ENCODE peak calls at places on chromosomes 12 and 14, in six cellular contexts. G is tibial artery, R is GM06990, F is testis, S is breast epithelium, O is left lung. Q is an unnamed sample.

GRCh38 chr14:104433401-104434213 is 146.0 kb upstream of the C14orf180 start:
- DNase-seq in O (peak; percentile 68), S (peak; percentile 45), G (no peak), F (no peak), R (no peak), Q (peak; percentile 32)

GRCh38 chr12:121533391-121534090 is 47.3 kb downstream of the KDM2B start:
- DNase-seq in O (peak; percentile 35), F (peak; percentile 59), R (no peak), S (no peak), G (no peak), Q (no peak)

GRCh38 chr12:25004447-25004846 is 55.5 kb upstream of the BCAT1 start:
- DNase-seq in F (no peak), G (no peak), O (no peak), R (no peak), S (no peak), Q (no peak)

GRCh38 chr12:846376-846775 is 94.0 kb downstream of the WNK1 start:
- DNase-seq in R (no peak), G (no peak), O (no peak), F (no peak), S (no peak), Q (no peak)

GRCh38 chr12:3293446-3294161 is 197.4 kb upstream of the PRMT8 start:
- DNase-seq in G (no peak), F (peak; percentile 46), R (no peak), O (no peak), S (no peak), Q (no peak)

GRCh38 chr14:65403231-65403630 is 9.3 kb upstream of the FUT8 start:
- DNase-seq in F (no peak), O (no peak), G (no peak), R (no peak), S (no peak), Q (no peak)

GRCh38 chr12:45654002-45654401 is 75.5 kb upstream of the ARID2 start:
- DNase-seq in R (no peak), S (no peak), F (no peak), O (no peak), G (no peak), Q (no peak)

GRCh38 chr14:73242274-73242960 is 5.1 kb downstream of the PAPLN start:
- DNase-seq in O (no peak), R (no peak), G (no peak), S (no peak), F (no peak), Q (no peak)

GRCh38 chr12:102961488-102961801 is 4.0 kb downstream of the ASCL1 start:
- DNase-seq in S (no peak), R (no peak), F (no peak), O (no peak), G (no peak), Q (no peak)

GRCh38 chr14:23141706-23142467 is 22.8 kb upstream of the CEBPE start:
- DNase-seq in G (peak; percentile 77), F (peak; percentile 72), S (peak; percentile 91), R (no peak), O (no peak), Q (no peak)

GRCh38 chr14:31802838-31803237 is 241.6 kb downstream of the NUBPL start:
- DNase-seq in G (no peak), S (no peak), R (no peak), O (no peak), F (no peak), Q (no peak)

GRCh38 chr14:58460772-58461171 is 33.3 kb downstream of the KIAA0586 start:
- DNase-seq in S (no peak), R (no peak), G (no peak), F (no peak), O (no peak), Q (no peak)

GRCh38 chr12:66002812-66003211 is 127.7 kb downstream of the LLPH start:
- DNase-seq in S (no peak), F (no peak), O (no peak), R (no peak), G (no peak), Q (no peak)

GRCh38 chr12:41018010-41018409 is 170.1 kb upstream of the PDZRN4 start:
- DNase-seq in R (no peak), G (no peak), S (no peak), O (no peak), F (no peak), Q (no peak)

GRCh38 chr12:25784669-25785068 is 173.8 kb upstream of the RASSF8 start:
- DNase-seq in S (no peak), F (no peak), R (no peak), O (no peak), G (no peak), Q (no peak)

GRCh38 chr12:42469355-42470006 is 120.1 kb downstream of the PRICKLE1 start:
- DNase-seq in G (no peak), S (no peak), O (no peak), F (no peak), R (peak; percentile 81), Q (no peak)

GRCh38 chr12:128802756-128803155 is 21.0 kb downstream of the SLC15A4 start:
- DNase-seq in S (peak; percentile 15), O (no peak), F (no peak), R (no peak), G (no peak), Q (no peak)

GRCh38 chr12:128803788-128804187 is 20.0 kb downstream of the SLC15A4 start:
- DNase-seq in O (no peak), F (no peak), S (no peak), G (no peak), R (no peak), Q (no peak)

GRCh38 chr12:128806573-128806972 is 17.2 kb downstream of the SLC15A4 start:
- DNase-seq in O (no peak), G (no peak), R (no peak), S (no peak), F (no peak), Q (no peak)

GRCh38 chr12:128807161-128807724 is 16.5 kb downstream of the SLC15A4 start:
- DNase-seq in R (no peak), O (no peak), F (peak; percentile 56), S (peak; percentile 25), G (peak; percentile 39), Q (no peak)

GRCh38 chr12:128804762-128805161 is 19.0 kb downstream of the SLC15A4 start:
- DNase-seq in R (no peak), F (no peak), G (no peak), O (no peak), S (no peak), Q (no peak)
- H3K36me3 ChIP-seq in R (peaks cover 29% of the 10 kb centered on the region), F (no peaks in the 10 kb centered on the region), G (peaks cover 72% of the 10 kb centered on the region), O (peaks cover 83% of the 10 kb centered on the region), S (no peaks in the 10 kb centered on the region), Q (peaks cover 85% of the 10 kb centered on the region)

DNA sequence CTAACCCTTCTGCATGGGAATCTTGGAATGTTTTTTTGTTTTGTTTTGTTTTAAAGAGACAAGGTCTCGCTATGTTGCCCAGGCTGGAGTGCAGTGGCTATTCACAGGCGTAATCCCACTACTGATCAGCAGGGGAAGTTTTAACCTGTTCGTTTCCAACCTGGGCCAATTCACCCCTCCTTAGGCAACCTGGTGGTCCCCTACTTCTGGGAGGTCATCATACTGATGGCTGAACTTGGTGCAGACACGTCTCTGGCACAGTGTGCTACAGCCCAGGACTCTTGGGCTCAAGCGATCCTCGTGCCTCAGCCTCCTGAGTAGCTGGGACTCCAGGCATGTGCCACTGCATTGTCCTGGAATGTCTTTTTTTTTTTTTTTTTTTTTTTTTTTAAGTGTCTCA is 48.9 kb upstream of the ISM2 start:
- DNase-seq in R (no peak), G (no peak), O (no peak), F (no peak), S (no peak), Q (peak; percentile 64)
- TF ChIP-seq CTCF in R (peak; percentile 23), G (no peak), O (no peak), F (no peak), S (no peak), Q (peak; percentile 63)

DNA sequence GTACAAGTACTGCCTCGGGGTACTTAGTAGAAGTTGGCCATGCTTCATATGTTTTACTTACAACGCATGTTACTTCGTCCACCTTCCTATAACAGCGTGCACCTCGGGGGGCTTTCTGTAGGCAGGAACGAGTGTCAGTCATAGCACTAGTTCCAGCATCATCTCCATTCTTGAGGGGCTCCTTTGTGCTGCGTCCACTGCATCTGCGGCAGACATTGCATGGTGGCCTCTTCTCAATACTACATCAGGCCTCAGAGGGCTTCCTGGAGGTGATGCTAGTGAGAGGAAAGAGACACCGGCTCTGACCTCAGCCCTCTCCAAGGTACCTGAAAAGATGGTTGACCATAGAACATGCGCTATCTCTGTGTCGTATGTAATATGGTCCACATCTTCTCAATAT is 121.2 kb upstream of the RTL1 start:
- DNase-seq in O (no peak), R (no peak), G (no peak), S (peak; percentile 7), F (no peak), Q (peak; percentile 17)
- H3K36me3 ChIP-seq in O (no peaks in the 10 kb centered on the region), R (no peaks in the 10 kb centered on the region), G (no peaks in the 10 kb centered on the region), S (no peaks in the 10 kb centered on the region), F (no peaks in the 10 kb centered on the region), Q (no peaks in the 10 kb centered on the region)

GRCh38 chr12:51533799-51534198 is 57.2 kb upstream of the SCN8A start:
- DNase-seq in S (no peak), G (no peak), O (no peak), R (no peak), F (no peak), Q (no peak)

GRCh38 chr12:51534216-51534615 is 56.8 kb upstream of the SCN8A start:
- DNase-seq in S (no peak), O (no peak), R (no peak), G (no peak), F (no peak), Q (no peak)

GRCh38 chr12:51538149-51538548 is 52.9 kb upstream of the SCN8A start:
- DNase-seq in S (no peak), R (no peak), O (no peak), F (no peak), G (no peak), Q (no peak)

GRCh38 chr12:51534675-51535074 is 56.4 kb upstream of the SCN8A start:
- DNase-seq in O (no peak), S (no peak), G (no peak), R (no peak), F (no peak), Q (no peak)

GRCh38 chr12:51536159-51536558 is 54.9 kb upstream of the SCN8A start:
- DNase-seq in F (no peak), O (no peak), R (no peak), G (no peak), S (no peak), Q (no peak)
- TF ChIP-seq CTCF in F (no peak), O (no peak), R (no peak), G (no peak), S (no peak), Q (peak; percentile 61)

DNA sequence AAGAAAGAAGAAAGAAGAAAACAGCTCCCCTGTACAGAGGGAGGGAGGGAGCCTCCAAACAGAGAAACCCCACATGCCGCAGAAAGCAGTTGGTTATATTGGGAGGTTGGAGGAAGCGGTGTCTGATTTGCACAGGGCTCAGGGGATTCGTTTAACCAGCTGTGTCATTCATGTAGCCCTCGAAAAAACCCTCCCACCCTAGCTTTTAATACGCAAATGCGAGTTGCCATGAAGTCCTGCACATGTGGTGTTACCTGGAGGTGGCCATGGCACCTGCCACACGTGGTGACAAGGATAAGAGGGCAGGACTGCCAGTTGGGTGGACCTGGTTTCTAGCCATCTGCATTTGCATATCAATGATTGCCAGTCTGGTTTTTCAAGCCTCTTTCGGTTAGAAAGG is 40.9 kb downstream of the TMEM30B start:
- DNase-seq in R (no peak), F (no peak), G (no peak), O (no peak), S (no peak), Q (no peak)
- H3K36me3 ChIP-seq in R (no peaks in the 10 kb centered on the region), F (no peaks in the 10 kb centered on the region), G (no peaks in the 10 kb centered on the region), O (no peaks in the 10 kb centered on the region), S (no peaks in the 10 kb centered on the region), Q (no peaks in the 10 kb centered on the region)

Q was measured in endodermal cell.